ENCODE peak calls at places on chromosomes 11 and 22, in five cellular contexts. T is GM23248; S is iPS DF 6.9; U is mesendoderm; Z is effector CD4-positive, alpha-beta T cell. E is an unnamed sample.

GRCh38 chr22:29308148-29308790 is 1.8 kb downstream of the GAS2L1 start:
- DNase-seq in T (no peak), S (no peak), U (no peak), Z (no peak), E (no peak)

GRCh38 chr11:103488021-103488420 is 378.8 kb downstream of the DYNC2H1 start:
- DNase-seq in T (no peak), S (no peak), U (no peak), Z (no peak), E (no peak)

GRCh38 chr22:29983296-29983917 is 96.9 kb upstream of the HORMAD2 start:
- DNase-seq in T (no peak), S (no peak), U (no peak), Z (no peak), E (no peak)

GRCh38 chr22:46458525-46458924 is 78.9 kb downstream of the CELSR1 start:
- DNase-seq in T (no peak), S (no peak), U (no peak), Z (no peak), E (no peak)

GRCh38 chr11:26062665-26063064 is 269.3 kb upstream of the ANO3 start:
- DNase-seq in T (no peak), S (no peak), U (no peak), Z (no peak), E (no peak)

GRCh38 chr11:116640641-116641402 is 132.0 kb downstream of the BUD13 start:
- DNase-seq in T (no peak), S (no peak), U (no peak), Z (no peak), E (no peak)

GRCh38 chr22:21074092-21074715 is 28.5 kb downstream of the LRRC74B start:
- DNase-seq in T (peak; percentile 96), S (no peak), U (no peak), Z (no peak), E (peak; percentile 34)

GRCh38 chr11:81420668-81421550 is 1312.8 kb downstream of the FAM181B start:
- DNase-seq in T (no peak), S (peak; percentile 45), U (peak; percentile 71), Z (no peak), E (no peak)

GRCh38 chr11:35404397-35404775 is 15.0 kb downstream of the SLC1A2 start:
- DNase-seq in T (peak; percentile 68), S (no peak), U (peak; percentile 95), Z (no peak), E (no peak)

GRCh38 chr11:118715837-118716260 is 36.4 kb upstream of the TREH start:
- DNase-seq in T (peak; percentile 21), S (peak; percentile 83), U (peak; percentile 98), Z (no peak), E (no peak)

GRCh38 chr11:35359321-35360058 is 59.9 kb downstream of the SLC1A2 start:
- DNase-seq in T (no peak), S (no peak), U (no peak), Z (no peak), E (no peak)

GRCh38 chr11:66904055-66904454 is 47.2 kb downstream of the LRFN4 start:
- DNase-seq in T (no peak), S (no peak), U (peak; percentile 50), Z (no peak), E (no peak)

GRCh38 chr11:72336163-72336562 is 92.2 kb upstream of the PHOX2A start:
- DNase-seq in T (no peak), S (no peak), U (no peak), Z (no peak), E (no peak)

E was measured in SIG-M5.